ENCODE peak calls at places on chromosomes 2 and 18, in six cellular contexts. One of them, this sample, is unnamed.

GRCh38 chr18:72161686-72162085 is 382.5 kb downstream of the CBLN2 start:
- DNase-seq in GM23248: no peak
- DNase-seq in mammary epithelial cell: no peak
- DNase-seq in MM.1S: peak
- DNase-seq in K562: no peak
- DNase-seq in fibroblast of lung: no peak
- DNase-seq in this sample: no peak

GRCh38 chr2:134762508-134762907 is 43.7 kb upstream of the TMEM163 start:
- DNase-seq in K562: no peak
- DNase-seq in GM23248: no peak
- DNase-seq in mammary epithelial cell: peak
- DNase-seq in fibroblast of lung: no peak
- DNase-seq in MM.1S: no peak
- DNase-seq in this sample: no peak

GRCh38 chr2:113061241-113061640 is 2.2 kb downstream of the IL36RN start:
- DNase-seq in MM.1S: no peak
- DNase-seq in mammary epithelial cell: no peak
- DNase-seq in fibroblast of lung: no peak
- DNase-seq in GM23248: no peak
- DNase-seq in K562: no peak
- DNase-seq in this sample: no peak

GRCh38 chr2:69798909-69799526 is 30.4 kb upstream of the GMCL1 start:
- DNase-seq in fibroblast of lung: peak
- DNase-seq in GM23248: peak
- DNase-seq in mammary epithelial cell: peak
- DNase-seq in K562: peak
- DNase-seq in MM.1S: peak
- DNase-seq in this sample: no peak

GRCh38 chr2:70596739-70597138 is 43.1 kb upstream of the TGFA start:
- DNase-seq in MM.1S: no peak
- DNase-seq in fibroblast of lung: peak
- DNase-seq in GM23248: peak
- DNase-seq in mammary epithelial cell: peak
- DNase-seq in K562: no peak
- DNase-seq in this sample: peak

GRCh38 chr18:44536619-44537018 is 144.1 kb upstream of the SETBP1 start:
- DNase-seq in MM.1S: no peak
- DNase-seq in K562: no peak
- DNase-seq in mammary epithelial cell: no peak
- DNase-seq in GM23248: no peak
- DNase-seq in fibroblast of lung: no peak
- DNase-seq in this sample: no peak

GRCh38 chr18:62334110-62334509 is 9.0 kb downstream of the TNFRSF11A start:
- DNase-seq in GM23248: peak
- DNase-seq in MM.1S: no peak
- DNase-seq in mammary epithelial cell: peak
- DNase-seq in K562: no peak
- DNase-seq in fibroblast of lung: no peak
- DNase-seq in this sample: no peak

GRCh38 chr2:239375278-239376061 is 25.4 kb downstream of the HDAC4 start:
- DNase-seq in GM23248: no peak
- DNase-seq in K562: no peak
- DNase-seq in MM.1S: no peak
- DNase-seq in fibroblast of lung: no peak
- DNase-seq in mammary epithelial cell: no peak
- DNase-seq in this sample: no peak

GRCh38 chr2:120765911-120766757 is 30.5 kb downstream of the GLI2 start:
- DNase-seq in GM23248: peak
- DNase-seq in K562: no peak
- DNase-seq in MM.1S: no peak
- DNase-seq in mammary epithelial cell: no peak
- DNase-seq in fibroblast of lung: peak
- DNase-seq in this sample: no peak

GRCh38 chr2:219969508-219969907 is 342.1 kb downstream of the SLC4A3 start:
- DNase-seq in mammary epithelial cell: peak
- DNase-seq in K562: no peak
- DNase-seq in GM23248: peak
- DNase-seq in MM.1S: no peak
- DNase-seq in fibroblast of lung: peak
- DNase-seq in this sample: no peak

GRCh38 chr2:101827246-101827645 is 129.7 kb downstream of the MAP4K4 start:
- DNase-seq in MM.1S: no peak
- DNase-seq in GM23248: peak
- DNase-seq in fibroblast of lung: peak
- DNase-seq in mammary epithelial cell: peak
- DNase-seq in K562: no peak
- DNase-seq in this sample: no peak

DNA sequence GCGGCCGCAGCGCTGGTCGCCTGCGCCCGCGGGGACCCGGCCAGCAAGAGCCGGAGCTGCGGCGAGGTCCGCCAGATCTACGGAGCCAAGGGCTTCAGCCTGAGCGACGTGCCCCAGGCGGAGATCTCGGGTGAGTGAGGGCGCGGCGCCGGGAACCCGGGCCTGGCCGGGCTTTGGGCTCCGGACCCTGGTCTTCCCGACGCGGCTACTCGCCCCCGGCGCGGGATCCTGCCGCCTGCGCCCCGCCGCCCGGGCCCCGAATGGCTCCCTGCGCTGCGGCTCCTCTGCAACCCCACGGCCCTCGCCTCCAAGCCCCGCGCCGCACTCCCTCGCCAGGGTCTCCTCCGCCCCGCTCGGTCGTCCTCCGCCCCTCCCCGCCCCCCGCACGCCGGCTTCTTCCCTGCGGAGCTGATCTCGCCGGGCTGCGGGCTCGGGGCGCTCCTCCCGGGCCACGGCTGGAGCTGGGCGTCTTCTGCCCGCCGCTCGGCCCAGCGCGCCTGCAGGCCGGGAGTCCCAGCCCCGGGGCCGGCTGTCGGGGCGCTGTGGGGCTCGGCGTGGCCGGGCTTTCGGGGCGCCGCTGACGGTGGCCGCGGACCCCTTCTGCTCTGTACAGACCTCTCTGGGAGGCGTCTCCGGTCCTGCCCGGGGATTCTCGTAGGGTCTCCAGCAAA is 627 bp downstream of the GPC1 start:
- DNase-seq in K562: peak
- DNase-seq in mammary epithelial cell: peak
- DNase-seq in GM23248: peak
- DNase-seq in MM.1S: no peak
- DNase-seq in fibroblast of lung: no peak
- DNase-seq in this sample: no peak
- TF ChIP-seq EZH2 in K562: no peak
- TF ChIP-seq EZH2 in mammary epithelial cell: no peak
- TF ChIP-seq EZH2 in GM23248: no peak
- TF ChIP-seq EZH2 in MM.1S: no peak
- TF ChIP-seq EZH2 in fibroblast of lung: no peak
- TF ChIP-seq EZH2 in this sample: no peak

GRCh38 chr2:72924353-72925240 is 7.3 kb downstream of the EMX1 start:
- DNase-seq in fibroblast of lung: no peak
- DNase-seq in GM23248: peak
- DNase-seq in MM.1S: no peak
- DNase-seq in K562: no peak
- DNase-seq in mammary epithelial cell: no peak
- DNase-seq in this sample: no peak
- TF ChIP-seq EZH2 in fibroblast of lung: peak
- TF ChIP-seq EZH2 in GM23248: peak
- TF ChIP-seq EZH2 in MM.1S: no peak
- TF ChIP-seq EZH2 in K562: no peak
- TF ChIP-seq EZH2 in mammary epithelial cell: peak
- TF ChIP-seq EZH2 in this sample: no peak

GRCh38 chr18:75132471-75132870 is 76.5 kb downstream of the PTGR3 start:
- DNase-seq in GM23248: no peak
- DNase-seq in fibroblast of lung: no peak
- DNase-seq in MM.1S: no peak
- DNase-seq in mammary epithelial cell: no peak
- DNase-seq in K562: no peak
- DNase-seq in this sample: no peak

GRCh38 chr18:75132931-75133525 is 75.9 kb downstream of the PTGR3 start:
- DNase-seq in mammary epithelial cell: no peak
- DNase-seq in GM23248: no peak
- DNase-seq in fibroblast of lung: no peak
- DNase-seq in MM.1S: no peak
- DNase-seq in K562: no peak
- DNase-seq in this sample: no peak

GRCh38 chr18:75131455-75132000 is 77.4 kb downstream of the PTGR3 start:
- DNase-seq in mammary epithelial cell: no peak
- DNase-seq in K562: no peak
- DNase-seq in MM.1S: no peak
- DNase-seq in GM23248: peak
- DNase-seq in fibroblast of lung: no peak
- DNase-seq in this sample: no peak

GRCh38 chr18:75130591-75131274 is 78.2 kb downstream of the PTGR3 start:
- DNase-seq in MM.1S: no peak
- DNase-seq in fibroblast of lung: peak
- DNase-seq in K562: no peak
- DNase-seq in mammary epithelial cell: no peak
- DNase-seq in GM23248: no peak
- DNase-seq in this sample: no peak

GRCh38 chr18:75132068-75132467 is 76.9 kb downstream of the PTGR3 start:
- DNase-seq in fibroblast of lung: no peak
- DNase-seq in GM23248: no peak
- DNase-seq in mammary epithelial cell: no peak
- DNase-seq in K562: no peak
- DNase-seq in MM.1S: no peak
- DNase-seq in this sample: no peak
- TF ChIP-seq EZH2 in fibroblast of lung: no peak
- TF ChIP-seq EZH2 in GM23248: no peak
- TF ChIP-seq EZH2 in mammary epithelial cell: no peak
- TF ChIP-seq EZH2 in K562: no peak
- TF ChIP-seq EZH2 in MM.1S: no peak
- TF ChIP-seq EZH2 in this sample: no peak

DNA sequence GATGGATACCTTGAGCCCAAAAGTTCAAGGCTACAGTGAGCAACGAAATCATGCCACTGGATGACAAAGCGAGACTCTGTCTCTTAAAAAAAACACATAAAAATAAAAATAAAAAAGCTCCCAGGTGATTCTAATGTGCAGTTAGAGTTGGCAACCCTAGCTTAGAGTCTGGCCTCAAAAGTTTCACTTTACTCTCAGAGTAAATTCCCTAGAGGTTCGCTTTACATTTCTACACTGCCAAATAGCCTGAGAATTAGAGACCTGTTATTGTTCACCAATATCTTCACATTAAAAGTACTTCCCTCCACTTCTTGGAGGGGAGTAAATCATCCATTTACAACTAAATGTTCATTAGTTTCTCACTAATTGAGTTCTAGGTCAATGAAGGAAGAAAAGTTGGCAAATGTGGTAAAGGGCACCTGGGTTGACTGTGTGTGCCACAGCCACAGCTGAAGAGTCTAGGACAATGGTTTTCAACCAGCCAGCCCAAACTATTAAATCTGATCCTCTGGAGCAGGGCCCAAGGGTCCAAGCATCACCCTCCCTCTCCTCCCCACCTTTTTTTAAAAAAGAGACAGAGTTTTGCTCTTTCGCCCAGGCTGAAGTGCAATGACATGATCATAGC is 15.2 kb upstream of the TMEM37 start:
- DNase-seq in K562: no peak
- DNase-seq in mammary epithelial cell: no peak
- DNase-seq in GM23248: no peak
- DNase-seq in MM.1S: no peak
- DNase-seq in fibroblast of lung: no peak
- DNase-seq in this sample: no peak
- TF ChIP-seq EZH2 in K562: no peak
- TF ChIP-seq EZH2 in mammary epithelial cell: no peak
- TF ChIP-seq EZH2 in GM23248: no peak
- TF ChIP-seq EZH2 in MM.1S: no peak
- TF ChIP-seq EZH2 in fibroblast of lung: no peak
- TF ChIP-seq EZH2 in this sample: no peak

GRCh38 chr2:240455719-240456606 is 20.5 kb downstream of the GPC1 start:
- DNase-seq in MM.1S: no peak
- DNase-seq in GM23248: no peak
- DNase-seq in fibroblast of lung: no peak
- DNase-seq in K562: no peak
- DNase-seq in mammary epithelial cell: no peak
- DNase-seq in this sample: no peak

GRCh38 chr2:240453461-240454030 is 18.1 kb downstream of the GPC1 start:
- DNase-seq in MM.1S: no peak
- DNase-seq in fibroblast of lung: no peak
- DNase-seq in K562: no peak
- DNase-seq in GM23248: no peak
- DNase-seq in mammary epithelial cell: no peak
- DNase-seq in this sample: no peak

GRCh38 chr2:240452471-240453256 is 17.2 kb downstream of the GPC1 start:
- DNase-seq in mammary epithelial cell: peak
- DNase-seq in fibroblast of lung: peak
- DNase-seq in K562: peak
- DNase-seq in GM23248: peak
- DNase-seq in MM.1S: peak
- DNase-seq in this sample: no peak

GRCh38 chr2:240455227-240455718 is 19.8 kb downstream of the GPC1 start:
- DNase-seq in K562: no peak
- DNase-seq in MM.1S: no peak
- DNase-seq in fibroblast of lung: no peak
- DNase-seq in GM23248: no peak
- DNase-seq in mammary epithelial cell: no peak
- DNase-seq in this sample: no peak

DNA sequence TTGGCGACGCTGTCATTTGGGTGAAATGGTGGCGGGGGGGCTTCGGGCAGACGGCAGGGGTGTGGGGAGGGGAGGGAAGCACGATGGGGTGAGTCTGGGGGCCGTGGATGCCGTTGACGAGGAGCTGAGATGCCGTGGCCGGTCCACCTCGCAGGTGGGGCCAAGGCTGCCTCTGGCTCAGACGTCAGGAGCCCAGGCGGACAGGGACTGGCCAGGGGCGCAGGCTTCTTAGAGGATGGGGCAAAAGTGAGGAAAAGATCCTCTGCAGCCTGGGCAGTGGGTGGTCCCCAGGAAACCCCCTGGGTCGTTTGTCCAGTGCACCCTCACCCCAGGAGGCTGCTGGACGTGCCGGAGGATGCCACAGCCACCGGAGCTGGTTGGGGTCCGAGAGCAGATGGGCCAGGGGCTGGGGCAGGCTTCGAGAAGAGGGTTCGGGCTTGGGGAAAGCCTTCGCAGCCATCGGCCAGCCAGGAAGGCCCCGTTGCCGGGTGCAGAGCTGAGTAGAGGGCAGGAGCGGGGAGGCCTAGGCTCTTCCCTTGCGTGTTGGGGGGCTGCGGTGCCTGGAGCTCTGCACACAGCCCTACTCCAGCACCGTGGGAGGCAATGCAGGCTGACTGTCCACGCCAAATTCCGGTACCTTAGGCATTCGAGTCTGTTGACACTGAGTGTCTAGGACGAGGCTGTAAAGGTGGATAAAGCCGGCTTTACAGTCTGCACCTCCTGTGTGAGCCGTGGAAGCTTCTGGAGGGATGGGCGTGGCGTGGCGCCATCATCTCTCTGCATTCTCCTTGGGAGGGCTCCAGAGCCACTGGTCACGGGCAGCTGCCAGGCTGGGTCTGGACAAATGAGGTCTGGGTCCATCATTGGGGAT is 18.8 kb downstream of the GPC1 start:
- DNase-seq in mammary epithelial cell: no peak
- DNase-seq in fibroblast of lung: no peak
- DNase-seq in K562: no peak
- DNase-seq in GM23248: no peak
- DNase-seq in MM.1S: no peak
- DNase-seq in this sample: no peak
- TF ChIP-seq EZH2 in mammary epithelial cell: no peak
- TF ChIP-seq EZH2 in fibroblast of lung: no peak
- TF ChIP-seq EZH2 in K562: no peak
- TF ChIP-seq EZH2 in GM23248: no peak
- TF ChIP-seq EZH2 in MM.1S: no peak
- TF ChIP-seq EZH2 in this sample: no peak

This sample was measured in HCT116.